ENCODE peak calls at places on chromosomes 7 and 10, in seven cellular contexts. L, H, K, R, Q, A and F are unnamed samples.

GRCh38 chr10:93081834-93082233 is 8.1 kb downstream of the CYP26A1 start:
- DNase-seq in R (no peak), H (peak), Q (no peak), L (no peak), K (no peak), A (no peak), F (no peak)

GRCh38 chr10:6219494-6219836 is 16.7 kb downstream of the PFKFB3 start:
- DNase-seq in A (no peak), K (no peak), H (no peak), R (no peak), Q (no peak), L (no peak), F (no peak)

GRCh38 chr10:49831352-49832040 is 69.4 kb upstream of the OGDHL start:
- DNase-seq in A (peak), L (no peak), Q (no peak), R (no peak), K (no peak), H (no peak), F (no peak)

GRCh38 chr10:51832652-51833383 is 133.4 kb upstream of the CSTF2T start:
- DNase-seq in K (no peak), R (no peak), L (peak), Q (peak), A (no peak), H (peak), F (peak)

GRCh38 chr10:78277734-78278404 is 244.2 kb downstream of the RPS24 start:
- DNase-seq in R (no peak), L (no peak), H (no peak), A (no peak), K (peak), Q (no peak), F (no peak)

GRCh38 chr10:85548038-85548437 is 818.6 kb downstream of the GRID1 start:
- DNase-seq in H (peak), A (no peak), Q (peak), R (no peak), K (peak), L (peak), F (peak)

GRCh38 chr7:4965295-4966022 is 6.5 kb upstream of the MMD2 start:
- DNase-seq in K (no peak), A (no peak), L (no peak), H (no peak), R (no peak), Q (no peak), F (no peak)

GRCh38 chr7:121360564-121360963 is 31.8 kb downstream of the WNT16 start:
- DNase-seq in H (no peak), R (no peak), L (no peak), Q (no peak), K (no peak), A (no peak), F (no peak)

GRCh38 chr10:88164471-88164870 is 301.0 kb downstream of the PTEN start:
- DNase-seq in L (no peak), K (no peak), A (no peak), H (no peak), R (no peak), Q (no peak), F (no peak)

GRCh38 chr10:97788552-97789442 is 17.0 kb upstream of the SFRP5 start:
- DNase-seq in H (peak), K (peak), Q (no peak), A (no peak), R (peak), L (no peak), F (no peak)

GRCh38 chr10:32970910-32971309 is 12.9 kb upstream of the ITGB1 start:
- DNase-seq in R (no peak), L (no peak), A (no peak), H (no peak), Q (no peak), K (no peak), F (no peak)

GRCh38 chr10:62545667-62546066 is 171.5 kb downstream of the ZNF365 start:
- DNase-seq in Q (no peak), A (no peak), L (no peak), H (no peak), K (no peak), R (no peak), F (no peak)
- TF ChIP-seq JUND in Q (no peak), A (no peak), L (no peak), H (no peak), K (no peak), R (no peak), F (no peak)

DNA sequence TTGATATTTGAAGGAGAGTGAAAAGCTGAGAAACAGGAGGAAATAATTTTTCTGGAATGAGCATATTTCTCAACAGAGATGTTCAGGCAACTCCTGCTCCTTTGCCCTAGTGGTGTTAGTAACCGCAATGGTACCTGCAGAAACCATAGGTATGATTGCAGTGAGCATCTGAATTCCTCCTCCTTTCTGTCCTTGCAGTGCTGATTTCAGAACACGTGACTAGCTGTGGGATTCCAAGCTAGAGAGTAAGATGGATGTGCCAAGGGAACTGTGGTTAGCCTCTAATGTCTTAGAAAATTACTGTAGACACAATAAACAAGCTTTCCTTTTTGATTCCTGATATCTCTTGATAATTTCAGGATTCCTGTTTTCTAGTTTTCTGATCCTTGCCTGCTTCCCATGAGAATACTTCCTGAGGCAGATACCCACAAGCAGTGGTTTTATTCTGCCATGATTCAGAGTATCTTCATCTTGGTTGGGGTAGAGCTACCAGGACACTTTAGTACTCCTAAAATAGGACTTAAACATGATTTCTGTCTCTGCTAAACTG is 27.5 kb downstream of the LRGUK start:
- DNase-seq in A (no peak), H (no peak), K (no peak), R (no peak), L (no peak), Q (no peak), F (no peak)
- TF ChIP-seq JUND in A (no peak), H (no peak), K (no peak), R (no peak), L (no peak), Q (no peak), F (no peak)

GRCh38 chr7:27651702-27652101 is 11.0 kb downstream of the HIBADH start:
- DNase-seq in L (no peak), Q (no peak), H (no peak), A (no peak), K (no peak), R (no peak), F (no peak)
- TF ChIP-seq JUND in L (no peak), Q (no peak), H (no peak), A (no peak), K (no peak), R (no peak), F (no peak)

GRCh38 chr10:114453576-114453975 is 49.3 kb upstream of the AFAP1L2 start:
- DNase-seq in K (no peak), R (no peak), A (no peak), L (no peak), Q (no peak), H (no peak), F (no peak)

GRCh38 chr10:114458216-114458615 is 53.9 kb upstream of the AFAP1L2 start:
- DNase-seq in K (no peak), Q (no peak), L (no peak), R (no peak), H (no peak), A (no peak), F (no peak)

GRCh38 chr10:114458955-114459354 is 54.7 kb upstream of the AFAP1L2 start:
- DNase-seq in H (peak), K (peak), L (peak), A (peak), R (peak), Q (no peak), F (peak)
- TF ChIP-seq JUND in H (no peak), K (no peak), L (no peak), A (no peak), R (no peak), Q (no peak), F (no peak)

GRCh38 chr10:11178606-11179221 is 161.0 kb downstream of the CELF2 start:
- DNase-seq in H (no peak), K (peak), A (no peak), L (no peak), R (peak), Q (peak), F (no peak)
- TF ChIP-seq JUND in H (no peak), K (no peak), A (no peak), L (no peak), R (peak), Q (peak), F (no peak)

DNA sequence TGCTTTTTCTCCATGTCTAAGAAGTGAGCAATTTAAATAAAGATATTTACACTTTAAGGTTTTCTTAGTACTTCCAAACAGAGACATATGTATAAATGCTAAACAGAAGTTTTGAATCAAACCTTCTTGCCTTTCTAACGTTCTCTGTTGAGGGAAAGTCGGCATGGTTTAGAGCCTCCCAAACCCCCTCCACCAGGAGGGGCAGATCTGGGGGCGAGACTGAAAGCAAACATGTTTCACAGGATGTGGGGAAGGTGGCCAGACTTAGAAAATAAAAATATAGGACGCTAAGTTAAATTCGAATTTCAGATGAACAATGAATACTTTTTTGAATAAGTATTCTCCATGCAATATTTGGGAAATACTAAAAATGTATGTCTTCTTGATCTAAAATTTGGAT is 208.3 kb upstream of the SHH start:
- DNase-seq in K (no peak), H (no peak), R (no peak), Q (no peak), L (no peak), A (no peak), F (no peak)
- TF ChIP-seq JUND in K (no peak), H (no peak), R (no peak), Q (no peak), L (no peak), A (no peak), F (no peak)